ENCODE peak calls at places on chromosomes 16 and 17, in seven cellular contexts. T is endothelial cell, I is stomach, M is dorsolateral prefrontal cortex, A is BE2C, L is colonic mucosa, F is fibroblast of lung. H is an unnamed sample.
A peak's percentile ranks its signal among the peaks of the same experiment; 100 is the strongest.

GRCh38 chr17:41528959-41529353 is 848 bp upstream of the KRT19 start:
- DNase-seq in F (no peak), M (no peak), L (peak; percentile 79), A (no peak), I (peak; percentile 59), T (no peak), H (no peak)

GRCh38 chr16:24936151-24936550 is 79.0 kb downstream of the ARHGAP17 start:
- DNase-seq in M (no peak), I (no peak), T (no peak), L (no peak), F (no peak), A (no peak), H (no peak)

GRCh38 chr17:82461827-82462524 is 3.4 kb downstream of the NARF start:
- DNase-seq in F (no peak), T (no peak), A (no peak), I (peak; percentile 78), L (no peak), M (no peak), H (no peak)

GRCh38 chr17:10772425-10773380 is 31.2 kb downstream of the TMEM238L start:
- DNase-seq in I (peak; percentile 90), F (no peak), L (peak; percentile 97), T (peak; percentile 47), M (no peak), A (peak; percentile 18), H (no peak)

GRCh38 chr16:51527349-51527748 is 376.3 kb upstream of the SALL1 start:
- DNase-seq in T (no peak), M (no peak), I (no peak), A (no peak), F (no peak), L (no peak), H (no peak)

GRCh38 chr16:56470232-56470631 is 18.9 kb downstream of the OGFOD1 start:
- DNase-seq in I (no peak), L (no peak), M (no peak), A (no peak), F (no peak), T (no peak), H (no peak)

GRCh38 chr17:39852239-39852638 is 11.9 kb downstream of the IKZF3 start:
- DNase-seq in I (no peak), L (no peak), M (no peak), F (peak; percentile 19), A (no peak), T (no peak), H (no peak)

GRCh38 chr17:46772013-46772878 is 46.2 kb downstream of the WNT3 start:
- DNase-seq in L (peak; percentile 55), T (no peak), A (no peak), I (peak; percentile 41), M (peak; percentile 52), F (no peak), H (no peak)

GRCh38 chr17:73394523-73395450 is 83.0 kb upstream of the CDC42EP4 start:
- DNase-seq in M (no peak), L (no peak), F (no peak), T (no peak), I (no peak), A (peak; percentile 76), H (no peak)

GRCh38 chr16:4376126-4376819 is 4.6 kb downstream of the VASN start:
- DNase-seq in A (peak; percentile 71), I (peak; percentile 96), M (peak; percentile 90), F (peak; percentile 87), L (peak; percentile 65), T (no peak), H (peak; percentile 92)

GRCh38 chr16:78483124-78483992 is 383.9 kb downstream of the WWOX start:
- DNase-seq in M (no peak), F (no peak), L (no peak), A (no peak), I (no peak), T (no peak), H (no peak)

GRCh38 chr16:74031551-74031950 is 265.1 kb upstream of the PSMD7 start:
- DNase-seq in M (no peak), L (no peak), I (no peak), T (no peak), F (no peak), A (no peak), H (no peak)

GRCh38 chr16:74034862-74035261 is 261.8 kb upstream of the PSMD7 start:
- DNase-seq in M (no peak), A (peak; percentile 15), I (no peak), L (peak; percentile 25), T (peak; percentile 26), F (peak; percentile 1), H (no peak)

GRCh38 chr16:74030000-74030399 is 266.6 kb upstream of the PSMD7 start:
- DNase-seq in A (no peak), F (no peak), I (no peak), T (no peak), M (no peak), L (peak; percentile 81), H (no peak)

DNA sequence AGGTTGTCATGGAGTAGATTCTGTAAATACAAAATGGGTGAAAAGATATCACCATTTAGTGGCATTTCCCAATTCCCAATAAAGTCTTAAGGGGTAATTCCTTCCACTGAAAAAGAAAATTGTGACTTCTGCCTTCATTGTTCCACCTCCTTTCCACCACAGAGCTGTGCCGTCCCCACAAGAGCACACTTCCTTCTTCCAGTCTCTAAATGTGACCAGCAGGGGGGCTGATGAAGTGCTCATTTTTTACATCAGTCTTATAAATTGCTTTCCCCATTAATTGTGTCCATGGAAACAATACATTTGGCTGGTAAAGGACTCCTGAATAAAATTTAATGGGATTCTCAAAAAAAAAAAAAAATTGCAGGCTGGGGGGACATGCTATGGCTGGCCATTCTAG is 260.8 kb upstream of the PSMD7 start:
- DNase-seq in A (peak; percentile 15), T (peak; percentile 33), L (no peak), I (no peak), M (no peak), F (no peak), H (no peak)
- TF ChIP-seq CTCF in A (peak; percentile 60), T (peak; percentile 38), L (no peak), I (no peak), M (no peak), F (peak; percentile 60), H (no peak)

GRCh38 chr17:78314683-78315354 is 45.1 kb downstream of the SOCS3 start:
- DNase-seq in A (no peak), F (no peak), L (no peak), T (no peak), M (no peak), I (no peak), H (no peak)
- TF ChIP-seq CTCF in A (peak; percentile 21), F (peak; percentile 19), L (no peak), T (peak; percentile 33), M (no peak), I (no peak), H (no peak)

GRCh38 chr17:29625037-29625750 is 2.5 kb upstream of the CORO6 start:
- DNase-seq in I (no peak), T (no peak), L (no peak), M (peak; percentile 75), F (peak; percentile 59), A (peak; percentile 67), H (no peak)
- TF ChIP-seq CTCF in I (no peak), T (no peak), L (no peak), M (no peak), F (no peak), A (peak; percentile 10), H (no peak)

DNA sequence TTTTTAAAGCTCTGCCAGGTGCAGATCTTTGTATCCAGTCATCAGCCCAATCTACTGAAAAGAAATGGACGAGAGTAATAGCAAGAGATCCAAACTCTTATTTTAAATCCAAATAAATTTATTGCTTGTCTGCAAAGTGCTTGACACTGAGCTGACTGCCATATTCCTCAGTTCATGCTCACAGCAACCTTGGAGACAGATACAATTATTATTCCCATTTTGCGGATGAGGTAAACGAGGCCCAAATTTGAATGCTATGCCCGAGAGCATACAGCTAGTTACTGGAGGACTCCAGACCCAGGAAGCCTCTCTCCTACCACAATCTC is 620 bp downstream of the NOB1 start:
- DNase-seq in T (no peak), I (no peak), F (no peak), L (no peak), M (no peak), A (no peak), H (no peak)
- TF ChIP-seq CTCF in T (no peak), I (no peak), F (no peak), L (no peak), M (no peak), A (no peak), H (no peak)